ENCODE peak calls at places on chromosomes 5 and 9, in nine cellular contexts. Q is endodermal cell, X is GM23248, T is neural progenitor cell, P is HCT116, L is colonic mucosa, H is adipocyte, R is astrocyte, K is H1. J is an unnamed sample.

GRCh38 chr9:117000196-117000723 is 313.2 kb downstream of the TRIM32 start:
- DNase-seq in X (no peak), H (no peak), R (no peak), T (no peak), Q (no peak), K (no peak), P (no peak), L (no peak), J (no peak)

GRCh38 chr5:15013654-15014463 is 142.3 kb upstream of the ANKH start:
- DNase-seq in Q (no peak), P (peak; percentile 58), X (peak; percentile 79), L (no peak), K (no peak), R (peak; percentile 55), H (peak; percentile 93), T (peak; percentile 69), J (no peak)

GRCh38 chr5:37966291-37966690 is 126.5 kb upstream of the GDNF start:
- DNase-seq in T (no peak), H (peak; percentile 57), K (no peak), P (no peak), L (no peak), Q (no peak), X (no peak), R (no peak), J (no peak)

GRCh38 chr5:154446183-154447073 is 631 bp downstream of the SAP30L start:
- DNase-seq in H (peak; percentile 91), T (peak; percentile 78), Q (peak; percentile 82), L (peak; percentile 65), K (peak; percentile 70), P (no peak), R (peak; percentile 59), X (peak; percentile 87), J (peak; percentile 56)

GRCh38 chr5:33523208-33523771 is 82.5 kb downstream of the TARS1 start:
- DNase-seq in P (no peak), T (no peak), Q (no peak), X (no peak), K (no peak), L (no peak), R (no peak), H (no peak), J (no peak)

GRCh38 chr5:157865844-157866243 is 6.9 kb upstream of the CLINT1 start:
- DNase-seq in L (no peak), X (peak; percentile 40), T (no peak), H (peak; percentile 67), P (no peak), Q (no peak), K (no peak), R (no peak), J (no peak)

GRCh38 chr5:15105799-15106393 is 234.3 kb upstream of the ANKH start:
- DNase-seq in K (peak; percentile 67), X (peak; percentile 70), R (peak; percentile 19), P (peak; percentile 22), Q (peak; percentile 85), H (peak; percentile 69), T (peak; percentile 72), L (peak; percentile 47), J (peak; percentile 62)

GRCh38 chr9:121278535-121279169 is 10.7 kb downstream of the GSN start:
- DNase-seq in K (no peak), Q (peak; percentile 81), P (peak; percentile 59), R (peak; percentile 99), X (peak; percentile 99), L (peak; percentile 83), H (peak; percentile 97), T (peak; percentile 67), J (peak; percentile 24)

GRCh38 chr5:157951673-157952373 is 92.9 kb upstream of the CLINT1 start:
- DNase-seq in T (no peak), L (no peak), X (no peak), P (no peak), K (no peak), H (no peak), R (no peak), Q (no peak), J (no peak)

GRCh38 chr9:37761511-37761910 is 7.9 kb downstream of the TRMT10B start:
- DNase-seq in X (peak; percentile 80), P (no peak), R (peak; percentile 77), H (peak; percentile 52), L (no peak), Q (no peak), T (no peak), K (no peak), J (no peak)

GRCh38 chr5:132497488-132497997 is 7.0 kb upstream of the IRF1 start:
- DNase-seq in P (no peak), H (peak; percentile 92), T (no peak), R (peak; percentile 91), X (peak; percentile 97), K (no peak), L (peak; percentile 67), Q (peak; percentile 81), J (no peak)

GRCh38 chr5:134851307-134851923 is 5.6 kb downstream of the C5orf24 start:
- DNase-seq in T (no peak), R (peak; percentile 18), P (no peak), L (no peak), K (peak; percentile 24), H (peak; percentile 79), X (peak; percentile 70), Q (no peak), J (no peak)

GRCh38 chr5:39092581-39093350 is 18.6 kb upstream of the RICTOR start:
- DNase-seq in Q (no peak), P (peak; percentile 41), L (no peak), R (peak; percentile 52), X (no peak), H (no peak), K (no peak), T (no peak), J (no peak)

GRCh38 chr9:112132356-112132755 is 42.7 kb downstream of the SUSD1 start:
- DNase-seq in X (peak; percentile 5), R (peak; percentile 91), Q (no peak), P (no peak), T (no peak), L (no peak), K (no peak), H (peak; percentile 16), J (no peak)

GRCh38 chr9:11805969-11806368 is 887.2 kb upstream of the TYRP1 start:
- DNase-seq in T (no peak), P (no peak), H (no peak), X (no peak), K (no peak), R (no peak), L (no peak), Q (no peak), J (no peak)

GRCh38 chr9:127917603-127918002 is 762 bp upstream of the ST6GALNAC4 start:
- DNase-seq in P (no peak), Q (no peak), R (no peak), H (no peak), K (no peak), X (no peak), T (no peak), L (no peak), J (peak; percentile 59)
- H3K9ac ChIP-seq in P (peak overlapping the region; percentile 68), Q (no peak overlapping the region), R (no peak overlapping the region), H (peak overlapping the region; percentile 80), K (no peak overlapping the region), X (peak overlapping the region; percentile 66), T (no peak overlapping the region), L (no peak overlapping the region), J (peak overlapping the region; percentile 64)

GRCh38 chr5:144638802-144639201 is 468.1 kb downstream of the KCTD16 start:
- DNase-seq in R (no peak), T (no peak), L (no peak), Q (no peak), P (no peak), K (no peak), H (no peak), X (no peak), J (no peak)

GRCh38 chr5:144634138-144634537 is 463.5 kb downstream of the KCTD16 start:
- DNase-seq in L (no peak), T (no peak), K (no peak), R (no peak), H (no peak), X (no peak), P (no peak), Q (no peak), J (no peak)
- H3K9me3 ChIP-seq in L (no peaks in the 10 kb centered on the region), T (peaks cover 22% of the 10 kb centered on the region), K (peaks cover 25% of the 10 kb centered on the region), R (peaks cover 4% of the 10 kb centered on the region), H (peaks cover 33% of the 10 kb centered on the region), X (peaks cover 8% of the 10 kb centered on the region), P (no peaks in the 10 kb centered on the region), Q (peaks cover 86% of the 10 kb centered on the region), J (peaks cover 12% of the 10 kb centered on the region)

GRCh38 chr9:131276107-131276888 is at the start of gene FAM78A:
- DNase-seq in H (no peak), X (peak; percentile 42), P (no peak), R (no peak), Q (peak; percentile 81), T (peak; percentile 63), L (no peak), K (no peak), J (peak; percentile 61)
- H3K27me3 ChIP-seq in H (peaks cover 24% of the 10 kb centered on the region), X (peaks cover 9% of the 10 kb centered on the region), P (no peaks in the 10 kb centered on the region), R (peaks cover 23% of the 10 kb centered on the region), Q (peaks cover 24% of the 10 kb centered on the region), T (peaks cover 49% of the 10 kb centered on the region), L (peaks cover 14% of the 10 kb centered on the region), K (peaks cover 21% of the 10 kb centered on the region), J (no peaks in the 10 kb centered on the region)

GRCh38 chr5:11502783-11503182 is 401.5 kb downstream of the CTNND2 start:
- DNase-seq in L (no peak), P (no peak), R (no peak), T (no peak), X (no peak), Q (no peak), K (no peak), H (no peak), J (no peak)

GRCh38 chr5:11509793-11510192 is 394.5 kb downstream of the CTNND2 start:
- DNase-seq in L (no peak), Q (no peak), P (no peak), R (no peak), K (no peak), T (no peak), H (no peak), X (no peak), J (no peak)

GRCh38 chr5:11507156-11507910 is 396.9 kb downstream of the CTNND2 start:
- DNase-seq in X (no peak), P (no peak), L (no peak), K (no peak), R (no peak), H (no peak), Q (no peak), T (no peak), J (no peak)

GRCh38 chr5:11504083-11504785 is 400.0 kb downstream of the CTNND2 start:
- DNase-seq in P (no peak), Q (no peak), T (no peak), L (no peak), H (no peak), K (no peak), R (peak; percentile 11), X (no peak), J (no peak)

DNA sequence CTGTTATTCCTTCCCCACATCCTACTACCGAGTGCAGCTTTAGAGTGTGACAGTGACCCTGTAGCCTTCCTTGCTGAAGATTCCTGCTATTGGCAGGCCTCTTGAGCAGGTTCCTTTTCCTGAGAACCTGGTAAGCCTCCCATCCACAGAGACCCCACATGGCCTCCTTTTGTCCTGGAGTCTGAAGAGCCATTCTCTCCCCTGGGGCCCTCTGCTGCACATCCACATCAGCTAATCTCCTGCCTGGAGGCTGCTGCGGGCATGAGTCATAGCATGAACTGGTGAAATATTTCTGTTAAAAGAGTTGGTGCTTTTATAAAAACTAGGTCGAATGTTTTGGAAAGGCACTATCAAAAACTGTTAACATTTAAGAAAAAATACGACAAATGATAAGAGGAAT is 399.5 kb downstream of the CTNND2 start:
- DNase-seq in R (peak; percentile 45), P (no peak), L (no peak), Q (peak; percentile 57), H (peak; percentile 5), T (peak; percentile 36), K (no peak), X (peak; percentile 32), J (no peak)
- H3K9ac ChIP-seq in R (no peak overlapping the region), P (no peak overlapping the region), L (no peak overlapping the region), Q (no peak overlapping the region), H (peak overlapping the region; percentile 64), T (no peak overlapping the region), K (no peak overlapping the region), X (no peak overlapping the region), J (no peak overlapping the region)